ENCODE peak calls at places on chromosomes 1 and 21, in four cellular contexts. Y is Panc1, Z is esophagus squamous epithelium, O is Peyer's patch. Q is an unnamed sample.

GRCh38 chr21:31732538-31732864 is 583 bp upstream of the SCAF4 start:
- DNase-seq in Y (no peak), Z (no peak), O (no peak), Q (no peak)

GRCh38 chr1:227917081-227917950 is 30.4 kb downstream of the WNT9A start:
- DNase-seq in Y (no peak), Z (no peak), O (no peak), Q (no peak)

GRCh38 chr1:221159608-221160007 is 280.4 kb downstream of the HLX start:
- DNase-seq in Y (no peak), Z (no peak), O (no peak), Q (no peak)

GRCh38 chr1:27391511-27392095 is 819 bp upstream of the GPR3 start:
- DNase-seq in Y (no peak), Z (no peak), O (peak), Q (no peak)

GRCh38 chr1:4397196-4397595 is 257.2 kb upstream of the AJAP1 start:
- DNase-seq in Y (no peak), Z (no peak), O (no peak), Q (no peak)

GRCh38 chr1:164784960-164785359 is 226.0 kb downstream of the PBX1 start:
- DNase-seq in Y (no peak), Z (no peak), O (no peak), Q (no peak)

GRCh38 chr1:79391896-79392295 is 385.4 kb upstream of the ADGRL4 start:
- DNase-seq in Y (peak), Z (no peak), O (no peak), Q (no peak)

GRCh38 chr1:87953732-87954344 is 625.2 kb downstream of the LMO4 start:
- DNase-seq in Y (peak), Z (no peak), O (peak), Q (peak)

GRCh38 chr1:181064030-181064594 is 24.4 kb upstream of the IER5 start:
- DNase-seq in Y (no peak), Z (no peak), O (no peak), Q (no peak)

GRCh38 chr1:152741656-152742055 is 16.2 kb upstream of the KPRP start:
- DNase-seq in Y (no peak), Z (no peak), O (no peak), Q (no peak)

GRCh38 chr21:42652527-42653491 is 612 bp upstream of the PDE9A start:
- DNase-seq in Y (no peak), Z (no peak), O (no peak), Q (no peak)
- TF ChIP-seq CTCF in Y (peak), Z (peak), O (peak), Q (no peak)

DNA sequence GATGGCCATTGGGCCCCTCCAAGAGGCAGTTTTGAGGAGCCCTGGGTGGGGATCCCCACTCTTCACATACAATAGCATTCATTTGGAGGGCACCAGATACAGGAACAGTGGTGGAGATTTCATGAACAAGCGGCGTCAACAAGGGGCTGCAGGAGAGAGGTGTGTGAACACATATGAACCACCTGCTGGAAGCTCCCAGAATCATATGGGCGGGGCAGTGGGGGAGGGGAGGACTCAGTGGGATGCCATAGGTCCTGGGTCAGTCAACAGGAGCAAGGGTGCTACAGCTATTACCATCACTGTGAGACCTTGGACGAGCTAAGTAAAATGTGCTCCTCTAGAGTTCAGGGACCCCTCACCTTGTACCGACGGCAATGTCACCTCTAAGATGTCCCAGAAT is 100.4 kb upstream of the IRF2BP2 start:
- DNase-seq in Y (no peak), Z (no peak), O (no peak), Q (no peak)
- TF ChIP-seq CTCF in Y (no peak), Z (no peak), O (no peak), Q (no peak)

DNA sequence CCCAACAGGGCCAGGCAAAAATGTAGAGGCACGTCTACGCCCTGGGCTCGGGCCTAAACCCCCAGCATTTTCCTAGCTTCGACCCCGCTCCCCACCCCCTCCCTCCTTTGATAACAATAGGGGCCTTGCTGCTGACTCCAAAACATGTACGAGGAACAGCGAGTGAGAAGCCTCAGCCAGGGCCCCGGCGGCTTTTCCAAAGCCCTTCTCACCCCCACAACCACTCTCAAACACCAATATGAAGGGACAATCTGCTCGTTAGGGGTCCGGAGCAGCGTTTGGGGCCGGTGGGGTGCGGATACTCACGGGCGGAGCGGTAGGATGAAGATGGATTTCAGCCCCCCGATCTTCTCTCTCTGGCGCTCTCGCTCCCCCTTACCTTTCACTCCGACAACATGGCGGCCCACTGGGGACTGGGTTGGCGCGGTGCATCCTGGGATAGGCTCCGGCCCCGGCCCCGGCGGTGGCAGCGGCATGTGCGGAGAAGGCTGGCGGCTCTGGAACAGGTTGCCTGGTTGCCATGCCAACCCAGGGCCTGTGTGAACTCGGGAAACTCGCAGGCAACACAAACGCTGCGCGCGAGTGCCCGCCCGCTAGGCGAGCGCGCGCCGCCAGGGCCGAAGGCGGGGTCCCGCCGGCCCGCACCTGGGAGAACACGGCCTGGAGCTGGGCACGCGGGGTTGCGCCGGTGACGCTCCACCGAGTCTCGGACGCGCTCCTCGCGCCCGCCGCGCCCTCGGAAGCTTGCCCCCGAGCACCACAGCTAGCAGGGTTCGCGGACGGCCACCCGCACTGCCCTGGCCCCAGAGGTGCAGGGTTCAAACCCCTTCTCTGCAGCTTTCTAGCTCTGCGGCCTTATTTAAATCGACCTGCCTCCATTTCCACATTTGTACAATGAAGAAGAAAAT is at the start of gene PUM1:
- DNase-seq in Y (peak), Z (peak), O (peak), Q (peak)
- TF ChIP-seq CTCF in Y (no peak), Z (peak), O (peak), Q (no peak)

DNA sequence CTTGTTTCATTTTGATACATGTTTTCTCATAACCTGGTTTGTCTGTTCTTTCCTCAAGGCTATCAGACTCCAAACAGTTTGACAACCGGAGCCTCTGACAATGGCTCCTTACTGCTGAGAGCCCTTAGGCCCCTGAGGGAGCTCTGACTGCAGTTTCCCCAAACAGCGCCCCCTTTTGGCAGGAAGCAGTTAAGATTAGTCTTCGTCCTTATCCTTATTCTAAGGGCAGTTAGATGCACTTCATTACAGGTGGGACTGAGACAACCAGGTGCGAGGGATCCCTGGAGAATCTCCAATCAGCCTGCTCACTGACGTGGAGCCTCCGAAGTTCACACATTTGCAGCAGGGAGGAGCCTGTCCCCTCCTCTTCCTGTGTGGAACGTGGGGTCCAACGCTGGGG is 393.1 kb downstream of the BRINP3 start:
- DNase-seq in Y (no peak), Z (no peak), O (no peak), Q (no peak)
- TF ChIP-seq CTCF in Y (peak), Z (no peak), O (no peak), Q (no peak)

GRCh38 chr1:67213164-67213563 is 46.9 kb downstream of the IL23R start:
- DNase-seq in Y (no peak), Z (no peak), O (no peak), Q (no peak)
- TF ChIP-seq CTCF in Y (peak), Z (peak), O (peak), Q (peak)

GRCh38 chr1:1300352-1300739 is 7.4 kb downstream of the ACAP3 start:
- DNase-seq in Y (no peak), Z (no peak), O (no peak), Q (no peak)
- TF ChIP-seq CTCF in Y (peak), Z (no peak), O (no peak), Q (peak)

DNA sequence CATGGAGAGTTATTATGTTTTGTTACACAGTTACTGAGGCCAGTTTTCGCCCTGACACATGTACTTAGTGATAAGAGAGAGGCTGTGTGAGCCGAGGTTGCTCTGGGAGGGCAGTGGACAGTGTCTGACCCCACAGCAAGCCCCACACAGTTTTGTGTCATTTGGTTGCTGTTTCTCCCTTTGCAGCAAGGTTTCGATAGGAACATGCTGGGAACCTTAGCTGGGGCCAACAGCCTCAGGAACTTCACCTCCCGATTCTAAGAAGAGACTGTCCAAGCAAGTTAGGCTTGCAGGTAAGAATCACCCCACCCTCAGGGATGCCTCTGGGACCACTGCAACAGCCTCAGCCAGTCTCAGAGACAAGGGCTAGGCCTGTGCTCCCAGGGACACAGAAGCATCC is 45.3 kb downstream of the PKP1 start:
- DNase-seq in Y (no peak), Z (no peak), O (no peak), Q (no peak)
- TF ChIP-seq CTCF in Y (no peak), Z (no peak), O (no peak), Q (no peak)

GRCh38 chr1:86811128-86811527 is 102.8 kb downstream of the SELENOF start:
- DNase-seq in Y (no peak), Z (no peak), O (no peak), Q (no peak)

GRCh38 chr1:86812286-86812685 is 101.6 kb downstream of the SELENOF start:
- DNase-seq in Y (no peak), Z (no peak), O (no peak), Q (no peak)

DNA sequence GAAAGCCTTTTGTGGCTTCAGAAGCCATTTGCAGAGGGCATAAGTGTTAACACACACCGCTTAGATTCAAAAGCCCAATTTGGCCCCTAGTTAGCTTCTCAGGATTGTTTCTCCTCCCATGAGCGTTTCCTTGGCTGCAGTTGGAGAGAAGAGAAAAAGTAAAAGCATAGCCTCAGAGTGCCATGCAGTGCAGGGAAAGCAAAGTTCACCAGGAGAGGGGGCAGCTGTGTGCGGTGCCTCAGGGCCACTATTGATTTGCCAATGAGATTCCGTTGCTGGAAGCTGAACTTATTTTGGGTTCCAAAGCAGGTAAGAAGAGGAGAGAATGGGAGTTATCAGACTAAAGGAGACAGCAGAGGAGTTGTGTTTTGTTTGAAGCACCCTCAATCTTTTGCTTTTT is 102.4 kb downstream of the SELENOF start:
- DNase-seq in Y (no peak), Z (no peak), O (no peak), Q (no peak)
- TF ChIP-seq CTCF in Y (peak), Z (no peak), O (no peak), Q (no peak)

GRCh38 chr1:110337704-110338199 is 1.4 kb upstream of the RBM15 start:
- DNase-seq in Y (no peak), Z (no peak), O (peak), Q (peak)

GRCh38 chr1:110339040-110339426 is at the start of gene RBM15:
- DNase-seq in Y (peak), Z (peak), O (peak), Q (peak)

GRCh38 chr1:110340207-110340468 is 961 bp downstream of the RBM15 start:
- DNase-seq in Y (no peak), Z (no peak), O (peak), Q (no peak)

GRCh38 chr1:110339427-110340206 is 440 bp downstream of the RBM15 start:
- DNase-seq in Y (no peak), Z (no peak), O (peak), Q (peak)

GRCh38 chr1:110338200-110339039 is 757 bp upstream of the RBM15 start:
- DNase-seq in Y (peak), Z (peak), O (peak), Q (peak)
- TF ChIP-seq CTCF in Y (peak), Z (peak), O (peak), Q (peak)

GRCh38 chr1:93352376-93352775 is 6.7 kb downstream of the DR1 start:
- DNase-seq in Y (no peak), Z (no peak), O (no peak), Q (no peak)
- TF ChIP-seq CTCF in Y (no peak), Z (no peak), O (no peak), Q (no peak)

Q was measured in natural killer cell.